ENCODE peak calls at places on chromosomes 6 and 20, in five cellular contexts. E, Y, I, C and O are unnamed samples.

GRCh38 chr6:27810768-27811298 is 101.4 kb downstream of the OR2B2 start:
- DNase-seq in E (no peak), Y (no peak), I (no peak), C (no peak), O (no peak)

GRCh38 chr20:2305946-2306345 is 10.1 kb downstream of the TGM3 start:
- DNase-seq in E (no peak), Y (no peak), I (no peak), C (no peak), O (no peak)

GRCh38 chr6:12538881-12539357 is 177.6 kb upstream of the PHACTR1 start:
- DNase-seq in E (no peak), Y (peak; percentile 53), I (no peak), C (peak; percentile 28), O (no peak)

GRCh38 chr6:167124753-167125152 is 1.9 kb downstream of the CCR6 start:
- DNase-seq in E (no peak), Y (no peak), I (no peak), C (no peak), O (no peak)

GRCh38 chr20:41645372-41645771 is 27.2 kb upstream of the CHD6 start:
- DNase-seq in E (no peak), Y (no peak), I (no peak), C (no peak), O (no peak)

GRCh38 chr6:152136449-152136825 is 329.0 kb downstream of the ESR1 start:
- DNase-seq in E (no peak), Y (no peak), I (no peak), C (no peak), O (no peak)

GRCh38 chr6:13535306-13535705 is 39.1 kb upstream of the SIRT5 start:
- DNase-seq in E (no peak), Y (no peak), I (no peak), C (no peak), O (no peak)

GRCh38 chr6:169417101-169417500 is 163.5 kb upstream of the THBS2 start:
- DNase-seq in E (no peak), Y (no peak), I (no peak), C (no peak), O (no peak)

GRCh38 chr6:74735304-74735703 is 470.5 kb downstream of the COL12A1 start:
- DNase-seq in E (peak; percentile 27), Y (no peak), I (no peak), C (no peak), O (no peak)

GRCh38 chr20:41178904-41179432 is 41.6 kb downstream of the PLCG1 start:
- DNase-seq in E (peak; percentile 21), Y (peak; percentile 43), I (peak; percentile 37), C (no peak), O (peak; percentile 46)

GRCh38 chr6:473356-473755 is 81.8 kb downstream of the IRF4 start:
- DNase-seq in E (no peak), Y (no peak), I (no peak), C (no peak), O (no peak)

GRCh38 chr6:121823437-121823851 is 388.0 kb downstream of the GJA1 start:
- DNase-seq in E (no peak), Y (no peak), I (peak; percentile 43), C (no peak), O (peak; percentile 45)

GRCh38 chr20:14617123-14617522 is 279.7 kb upstream of the FLRT3 start:
- DNase-seq in E (no peak), Y (no peak), I (no peak), C (no peak), O (no peak)

GRCh38 chr6:3340891-3341290 is 82.1 kb downstream of the PSMG4 start:
- DNase-seq in E (no peak), Y (no peak), I (no peak), C (no peak), O (peak; percentile 54)
- H3K4me1 ChIP-seq in E (peaks cover 47% of the 10 kb centered on the region), Y (no peaks in the 10 kb centered on the region), I (peaks cover 19% of the 10 kb centered on the region), C (peaks cover 57% of the 10 kb centered on the region), O (peaks cover 52% of the 10 kb centered on the region)

DNA sequence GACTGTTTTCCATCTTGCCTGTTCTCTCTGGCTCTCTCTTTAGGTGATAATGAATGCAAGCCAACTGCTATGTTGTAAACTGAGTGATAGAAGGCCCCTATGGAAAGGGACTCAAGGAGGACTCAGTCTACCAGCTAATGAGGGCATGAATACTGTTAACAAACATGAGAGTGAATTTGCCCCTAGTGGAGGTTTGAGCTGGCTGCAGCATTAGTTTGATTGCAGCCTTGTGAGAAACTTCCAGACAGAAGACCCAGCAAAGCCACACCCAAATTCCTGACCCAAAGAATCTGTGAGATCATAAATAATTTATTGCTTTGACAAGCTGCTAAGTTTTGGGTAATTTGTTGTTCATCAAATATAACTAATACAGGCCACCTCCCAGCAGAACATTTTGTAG is 50.0 kb upstream of the PLCB1 start:
- DNase-seq in E (no peak), Y (no peak), I (peak; percentile 54), C (no peak), O (no peak)
- TF ChIP-seq CTCF in E (no peak), Y (no peak), I (peak; percentile 56), C (no peak), O (peak; percentile 35)

GRCh38 chr6:79005024-79005423 is 73.0 kb downstream of the PHIP start:
- DNase-seq in E (no peak), Y (no peak), I (no peak), C (no peak), O (no peak)
- H3K27me3 ChIP-seq in E (no peaks in the 10 kb centered on the region), Y (no peaks in the 10 kb centered on the region), I (no peaks in the 10 kb centered on the region), C (no peaks in the 10 kb centered on the region), O (no peaks in the 10 kb centered on the region)

DNA sequence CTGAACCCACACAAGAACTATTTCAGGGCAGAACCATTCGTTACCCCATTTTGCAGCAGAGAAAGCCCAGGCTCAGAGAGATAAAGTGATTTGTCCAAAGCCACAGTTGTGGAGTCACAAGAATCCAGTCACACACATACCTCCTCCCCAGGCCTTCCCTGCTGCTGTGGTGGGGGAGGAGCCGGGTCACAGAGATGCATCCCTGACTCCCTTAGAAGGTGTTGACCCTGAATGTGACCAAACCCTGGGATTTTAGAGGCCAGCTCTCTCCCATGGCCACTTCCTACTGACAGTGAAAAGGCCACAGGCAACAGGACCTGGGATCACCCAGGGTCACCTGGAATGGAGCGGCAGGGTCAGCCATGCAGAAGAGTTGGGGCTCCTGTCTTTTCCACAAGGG is 48.6 kb downstream of the CHMP4B start:
- DNase-seq in E (no peak), Y (no peak), I (no peak), C (no peak), O (no peak)
- H3K4me1 ChIP-seq in E (peaks cover 6% of the 10 kb centered on the region), Y (peaks cover 2% of the 10 kb centered on the region), I (no peaks in the 10 kb centered on the region), C (peaks cover 4% of the 10 kb centered on the region), O (no peaks in the 10 kb centered on the region)

GRCh38 chr6:33264015-33264414 is 7.7 kb downstream of the VPS52 start:
- DNase-seq in E (no peak), Y (no peak), I (no peak), C (no peak), O (no peak)
- TF ChIP-seq CTCF in E (no peak), Y (no peak), I (no peak), C (no peak), O (no peak)

GRCh38 chr20:21435576-21435975 is 38.2 kb upstream of the NKX2-4 start:
- DNase-seq in E (no peak), Y (no peak), I (no peak), C (no peak), O (no peak)
- H3K27me3 ChIP-seq in E (no peaks in the 10 kb centered on the region), Y (no peaks in the 10 kb centered on the region), I (no peaks in the 10 kb centered on the region), C (no peaks in the 10 kb centered on the region), O (no peaks in the 10 kb centered on the region)

GRCh38 chr20:59006864-59007757 is at the start of gene CTSZ:
- DNase-seq in E (peak; percentile 37), Y (peak; percentile 69), I (peak; percentile 88), C (peak; percentile 79), O (peak; percentile 58)
- H3K4me1 ChIP-seq in E (peaks cover 27% of the 10 kb centered on the region), Y (peaks cover 10% of the 10 kb centered on the region), I (peaks cover 24% of the 10 kb centered on the region), C (peaks cover 18% of the 10 kb centered on the region), O (peaks cover 12% of the 10 kb centered on the region)

DNA sequence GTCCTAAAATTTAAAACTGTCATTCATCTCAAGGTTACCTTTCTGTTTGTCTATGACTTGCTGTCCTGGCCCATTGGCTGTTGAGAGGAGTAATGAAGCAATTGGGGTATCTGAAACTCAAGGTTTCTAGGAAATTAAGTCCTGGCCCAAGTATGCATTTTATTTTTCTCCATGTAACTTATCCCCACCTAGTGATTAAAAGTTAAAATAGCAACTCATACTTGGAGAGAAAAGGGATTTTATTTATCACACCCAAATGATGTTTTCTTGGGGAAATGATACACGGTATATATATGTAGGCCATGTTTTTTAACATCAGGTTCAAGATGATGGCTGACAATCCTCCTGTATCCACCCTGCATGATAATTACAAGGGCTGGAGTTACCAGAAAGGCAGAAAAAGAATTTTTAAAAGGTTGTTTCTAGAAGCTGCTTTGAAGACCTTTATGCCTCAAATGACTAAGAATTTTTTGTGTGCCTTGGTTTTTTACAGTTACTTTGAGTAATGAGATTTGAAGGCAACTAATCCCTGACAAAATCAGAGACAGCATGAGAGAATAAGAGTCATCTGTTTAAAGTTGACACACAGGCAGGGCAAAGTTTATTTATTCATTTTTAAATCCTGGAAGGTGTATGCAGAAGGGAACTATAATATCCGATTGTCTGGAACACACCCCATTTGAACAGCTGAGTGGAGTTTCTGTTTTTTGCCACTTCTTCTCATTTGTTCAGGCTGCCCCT is 28.9 kb upstream of the C6orf58 start:
- DNase-seq in E (no peak), Y (no peak), I (no peak), C (no peak), O (peak; percentile 28)
- TF ChIP-seq CTCF in E (no peak), Y (no peak), I (no peak), C (no peak), O (peak; percentile 36)

GRCh38 chr6:69771158-69771906 is 25.5 kb downstream of the LMBRD1 start:
- DNase-seq in E (no peak), Y (no peak), I (no peak), C (no peak), O (no peak)
- H3K27me3 ChIP-seq in E (no peaks in the 10 kb centered on the region), Y (no peaks in the 10 kb centered on the region), I (no peaks in the 10 kb centered on the region), C (no peaks in the 10 kb centered on the region), O (no peaks in the 10 kb centered on the region)

GRCh38 chr6:32838114-32838958 is at the start of gene TAP2:
- DNase-seq in E (peak; percentile 92), Y (peak; percentile 98), I (peak; percentile 89), C (peak; percentile 96), O (peak; percentile 94)

GRCh38 chr6:32842690-32843089 is 1.2 kb downstream of the PSMB8 start:
- DNase-seq in E (no peak), Y (no peak), I (no peak), C (no peak), O (no peak)

GRCh38 chr6:32839356-32839755 is 817 bp upstream of the TAP2 start:
- DNase-seq in E (no peak), Y (no peak), I (no peak), C (no peak), O (no peak)

GRCh38 chr6:32842021-32842650 is 1.7 kb downstream of the PSMB8 start:
- DNase-seq in E (no peak), Y (no peak), I (no peak), C (no peak), O (no peak)

GRCh38 chr6:32840604-32841246 is 2.2 kb upstream of the TAP2 start:
- DNase-seq in E (no peak), Y (no peak), I (no peak), C (no peak), O (no peak)
- H3K4me1 ChIP-seq in E (peaks cover 17% of the 10 kb centered on the region), Y (peaks cover 9% of the 10 kb centered on the region), I (peaks cover 5% of the 10 kb centered on the region), C (peaks cover 16% of the 10 kb centered on the region), O (peaks cover 5% of the 10 kb centered on the region)